ENCODE peak calls at places on chromosomes 3 and 15, in six cellular contexts. Z is kidney epithelial cell, N is astrocyte, M is left ventricle myocardium inferior, R is fibroblast of mammary gland, A is right lobe of liver. X is an unnamed sample.

GRCh38 chr3:170594528-170594927 is 8.7 kb upstream of the SLC7A14 start:
- DNase-seq in Z (no peak), N (no peak), M (no peak), R (no peak), A (no peak), X (no peak)

GRCh38 chr3:117141821-117142220 is 432.2 kb downstream of the TUSC7 start:
- DNase-seq in Z (no peak), N (no peak), M (no peak), R (no peak), A (no peak), X (no peak)

GRCh38 chr15:39502048-39502447 is 78.8 kb upstream of the THBS1 start:
- DNase-seq in Z (no peak), N (no peak), M (no peak), R (no peak), A (no peak), X (no peak)

GRCh38 chr15:48533982-48534381 is 111.5 kb downstream of the FBN1 start:
- DNase-seq in Z (no peak), N (no peak), M (no peak), R (no peak), A (no peak), X (no peak)

GRCh38 chr15:57312323-57313133 is 63.8 kb upstream of the CGNL1 start:
- DNase-seq in Z (no peak), N (no peak), M (no peak), R (no peak), A (no peak), X (peak)

GRCh38 chr3:24235121-24235520 is 259.5 kb downstream of the THRB start:
- DNase-seq in Z (peak), N (peak), M (no peak), R (peak), A (no peak), X (peak)

GRCh38 chr3:104360038-104360437 is 1006.7 kb upstream of the ALCAM start:
- DNase-seq in Z (no peak), N (no peak), M (no peak), R (peak), A (no peak), X (no peak)

GRCh38 chr15:43146187-43146586 is 12.8 kb downstream of the TMEM62 start:
- DNase-seq in Z (no peak), N (no peak), M (no peak), R (no peak), A (no peak), X (no peak)

GRCh38 chr15:40058476-40059140 is 19.6 kb upstream of the SRP14 start:
- DNase-seq in Z (no peak), N (peak), M (no peak), R (peak), A (no peak), X (peak)

GRCh38 chr3:62735510-62735909 is 139.7 kb downstream of the CADPS start:
- DNase-seq in Z (no peak), N (no peak), M (no peak), R (no peak), A (no peak), X (no peak)

GRCh38 chr3:120064641-120065040 is 29.6 kb downstream of the GSK3B start:
- DNase-seq in Z (no peak), N (no peak), M (no peak), R (peak), A (no peak), X (no peak)

GRCh38 chr15:64753419-64754185 is 21.8 kb downstream of the RBPMS2 start:
- DNase-seq in Z (no peak), N (no peak), M (no peak), R (no peak), A (no peak), X (no peak)

GRCh38 chr3:172355836-172356235 is 92.4 kb downstream of the GHSR start:
- DNase-seq in Z (peak), N (peak), M (no peak), R (peak), A (no peak), X (peak)

GRCh38 chr3:53081318-53081717 is 35.4 kb upstream of the SFMBT1 start:
- DNase-seq in Z (no peak), N (no peak), M (no peak), R (no peak), A (no peak), X (no peak)

GRCh38 chr3:39065197-39065596 is 13.4 kb downstream of the WDR48 start:
- DNase-seq in Z (peak), N (peak), M (no peak), R (peak), A (no peak), X (peak)

DNA sequence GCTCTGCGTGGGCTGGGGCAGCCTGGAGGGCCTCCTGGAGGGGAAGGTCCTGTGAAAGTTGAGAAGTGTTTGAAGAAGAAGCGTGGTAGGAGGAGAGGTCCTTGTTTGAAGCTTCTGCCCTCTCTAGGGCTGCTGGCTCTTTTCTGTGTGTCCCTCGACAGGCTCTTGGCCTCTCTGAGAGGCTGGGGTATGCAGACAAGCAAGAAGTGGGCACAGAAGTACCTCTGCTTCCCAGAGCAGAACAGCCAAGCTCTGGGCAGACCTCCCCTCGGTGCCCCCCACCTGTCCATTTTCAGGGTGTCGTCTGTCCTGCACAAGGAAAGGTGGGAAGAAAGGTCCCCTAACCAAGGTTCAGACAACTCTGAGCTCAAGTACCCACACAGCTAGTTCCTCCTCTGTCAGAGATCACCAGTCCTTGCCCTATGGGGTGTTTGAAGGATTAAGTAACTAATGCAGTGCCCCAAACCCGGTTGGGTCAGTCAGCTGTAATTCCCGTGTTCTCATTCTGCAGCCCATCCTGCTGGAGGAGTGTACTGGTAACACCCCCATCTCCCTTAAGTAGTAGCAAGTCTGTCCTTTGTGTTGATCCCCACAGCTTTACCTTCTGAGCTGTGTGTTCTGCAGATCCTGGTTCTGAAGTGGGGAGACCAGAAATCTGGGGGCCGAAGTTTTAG is 6.3 kb downstream of the CSK start:
- DNase-seq in Z (no peak), N (no peak), M (no peak), R (no peak), A (no peak), X (no peak)
- TF ChIP-seq CTCF in Z (no peak), N (no peak), M (no peak), R (no peak), A (no peak), X (no peak)

GRCh38 chr15:58732620-58733363 is 16.7 kb downstream of the ADAM10 start:
- DNase-seq in Z (no peak), N (no peak), M (no peak), R (no peak), A (no peak), X (no peak)
- H3K4me3 ChIP-seq in Z (no peak), N (no peak), M (no peak), R (no peak), A (no peak), X (no peak)

GRCh38 chr3:38059597-38059996 is 20.6 kb downstream of the DLEC1 start:
- DNase-seq in Z (no peak), N (no peak), M (no peak), R (no peak), A (no peak), X (no peak)

GRCh38 chr3:38054166-38054991 is 15.4 kb downstream of the DLEC1 start:
- DNase-seq in Z (no peak), N (no peak), M (no peak), R (no peak), A (no peak), X (peak)

GRCh38 chr3:38062809-38063208 is 23.8 kb downstream of the DLEC1 start:
- DNase-seq in Z (no peak), N (no peak), M (no peak), R (no peak), A (no peak), X (no peak)

DNA sequence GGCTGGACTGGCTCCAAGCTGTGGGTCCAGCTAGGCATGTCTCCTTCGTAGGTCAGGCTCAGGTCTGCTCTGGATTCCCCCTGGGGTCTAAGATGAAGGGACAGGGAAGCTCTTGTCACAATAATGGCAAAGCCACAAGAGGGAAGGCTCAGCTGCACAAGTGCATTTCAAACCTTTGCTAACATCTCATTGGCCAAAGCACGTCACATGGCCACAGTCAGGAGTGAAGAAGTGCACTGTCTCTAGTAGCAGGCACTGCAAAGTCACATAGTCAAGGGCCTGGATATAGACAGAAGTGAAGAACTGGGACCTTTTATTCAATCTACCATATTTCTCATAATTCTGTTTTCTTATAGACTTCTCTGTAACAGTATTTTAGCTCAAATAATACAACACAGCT is 20.1 kb downstream of the DLEC1 start:
- DNase-seq in Z (no peak), N (no peak), M (no peak), R (no peak), A (no peak), X (no peak)
- TF ChIP-seq CTCF in Z (no peak), N (no peak), M (no peak), R (no peak), A (no peak), X (no peak)

DNA sequence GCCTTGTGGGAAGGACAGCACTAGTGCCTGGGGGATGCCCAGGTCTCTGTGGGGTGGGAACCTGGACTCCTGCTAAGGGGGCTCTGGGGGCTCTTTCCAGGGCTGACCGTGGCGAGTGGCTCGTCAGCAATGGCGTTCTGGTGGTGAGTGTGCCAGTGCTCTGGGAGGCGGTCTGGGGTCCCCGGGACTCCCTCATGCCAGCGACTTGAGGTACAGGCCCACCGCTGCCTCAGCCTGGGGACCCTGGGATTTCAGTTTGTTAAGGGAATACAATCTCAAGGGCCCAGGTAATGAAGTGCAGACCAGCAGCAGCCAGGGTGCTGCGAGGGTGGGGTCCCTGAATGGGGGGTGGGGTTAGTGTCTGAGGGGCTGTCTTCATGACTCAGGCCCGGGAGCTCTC is 2.5 kb downstream of the PLA2G4B start:
- DNase-seq in Z (no peak), N (no peak), M (no peak), R (no peak), A (no peak), X (no peak)
- H3K4me3 ChIP-seq in Z (no peak), N (no peak), M (no peak), R (no peak), A (no peak), X (no peak)

GRCh38 chr15:91072162-91072561 is 27.9 kb upstream of the SV2B start:
- DNase-seq in Z (no peak), N (no peak), M (no peak), R (no peak), A (no peak), X (no peak)

GRCh38 chr15:91068436-91068835 is 31.6 kb upstream of the SV2B start:
- DNase-seq in Z (no peak), N (no peak), M (no peak), R (no peak), A (no peak), X (no peak)

GRCh38 chr15:91070872-91071271 is 29.2 kb upstream of the SV2B start:
- DNase-seq in Z (no peak), N (no peak), M (no peak), R (no peak), A (no peak), X (no peak)

GRCh38 chr15:91067026-91067425 is 33.0 kb upstream of the SV2B start:
- DNase-seq in Z (no peak), N (no peak), M (no peak), R (peak), A (no peak), X (no peak)

DNA sequence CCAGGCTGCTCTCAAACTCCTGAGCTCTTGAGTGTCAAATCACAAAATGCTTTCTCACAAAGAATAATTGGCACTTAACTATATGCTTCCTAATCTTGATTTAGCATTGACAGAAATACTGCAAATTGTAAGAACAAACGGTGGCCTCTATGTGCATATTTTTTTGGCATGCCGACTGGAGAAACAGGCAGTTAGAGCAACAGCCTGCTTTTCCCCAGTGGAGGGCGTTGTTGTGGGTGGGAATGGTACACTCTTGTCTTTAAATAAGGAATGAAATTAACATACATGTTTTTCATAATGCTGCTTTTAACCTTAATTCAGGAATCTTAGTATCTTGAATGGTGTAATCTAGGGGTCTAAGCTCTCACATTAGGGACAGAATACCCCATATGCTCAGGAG is 31.1 kb upstream of the SV2B start:
- DNase-seq in Z (no peak), N (no peak), M (no peak), R (no peak), A (no peak), X (no peak)
- TF ChIP-seq CTCF in Z (no peak), N (no peak), M (peak), R (peak), A (no peak), X (no peak)

DNA sequence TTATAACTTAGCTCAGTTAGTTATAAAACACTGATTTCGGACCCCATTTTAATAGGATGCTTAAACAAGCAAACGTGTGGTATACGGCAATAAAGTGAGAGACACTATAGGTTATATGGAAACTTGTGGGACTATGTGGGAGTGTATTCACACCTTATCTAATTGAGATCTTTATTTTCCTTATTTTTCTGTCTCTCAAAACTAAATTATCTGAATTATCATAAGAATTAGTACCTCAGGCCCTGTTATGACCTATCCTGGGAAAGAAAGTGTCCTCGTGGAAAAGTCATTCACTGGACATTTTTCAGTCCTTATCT is 14.4 kb downstream of the WWTR1 start:
- DNase-seq in Z (no peak), N (no peak), M (no peak), R (no peak), A (no peak), X (no peak)
- H3K4me3 ChIP-seq in Z (no peak), N (no peak), M (no peak), R (no peak), A (no peak), X (no peak)

DNA sequence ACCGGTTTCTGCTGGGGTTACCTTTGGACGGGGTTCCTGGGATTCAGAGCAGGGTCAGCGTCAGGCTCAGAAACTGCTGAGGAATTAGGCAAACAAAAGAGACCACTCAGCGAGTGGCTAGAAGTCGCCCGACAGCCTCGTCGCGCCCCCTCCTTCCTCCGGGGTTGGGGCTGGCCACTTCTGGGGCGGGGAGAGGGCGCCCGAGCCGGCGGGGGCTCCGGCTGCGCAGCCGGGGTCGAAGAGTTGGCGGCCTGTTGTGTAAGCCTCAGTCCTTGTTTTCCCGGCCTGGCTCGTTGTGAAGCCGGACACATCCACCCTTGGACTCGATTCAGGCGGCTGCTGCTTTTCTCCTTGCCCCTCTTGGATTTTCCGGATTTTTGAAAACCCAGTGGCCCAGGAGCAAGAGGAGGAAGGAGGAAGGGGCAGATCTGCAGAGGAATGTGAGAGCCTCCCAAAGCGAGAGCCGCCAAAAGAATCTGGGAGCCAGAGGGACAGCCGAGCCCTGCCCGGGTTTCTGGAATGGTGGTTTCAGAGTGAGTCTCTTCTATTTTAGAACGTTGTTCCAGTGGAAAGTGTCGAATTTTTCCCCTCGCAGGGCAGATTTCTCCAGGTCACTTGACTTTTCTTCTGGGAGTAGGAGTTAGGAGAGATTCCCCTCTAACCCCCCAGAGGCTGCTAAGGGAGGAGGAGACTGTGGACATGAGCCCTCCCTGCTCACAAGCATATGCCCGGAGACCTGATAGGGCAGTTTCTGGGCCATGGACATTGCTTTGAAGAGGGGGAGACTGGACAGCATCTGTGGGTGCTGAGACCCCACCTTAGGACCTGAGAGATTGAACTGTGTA is 666 bp downstream of the SNX33 start:
- DNase-seq in Z (no peak), N (peak), M (peak), R (no peak), A (peak), X (peak)
- TF ChIP-seq CTCF in Z (no peak), N (no peak), M (no peak), R (no peak), A (no peak), X (no peak)

DNA sequence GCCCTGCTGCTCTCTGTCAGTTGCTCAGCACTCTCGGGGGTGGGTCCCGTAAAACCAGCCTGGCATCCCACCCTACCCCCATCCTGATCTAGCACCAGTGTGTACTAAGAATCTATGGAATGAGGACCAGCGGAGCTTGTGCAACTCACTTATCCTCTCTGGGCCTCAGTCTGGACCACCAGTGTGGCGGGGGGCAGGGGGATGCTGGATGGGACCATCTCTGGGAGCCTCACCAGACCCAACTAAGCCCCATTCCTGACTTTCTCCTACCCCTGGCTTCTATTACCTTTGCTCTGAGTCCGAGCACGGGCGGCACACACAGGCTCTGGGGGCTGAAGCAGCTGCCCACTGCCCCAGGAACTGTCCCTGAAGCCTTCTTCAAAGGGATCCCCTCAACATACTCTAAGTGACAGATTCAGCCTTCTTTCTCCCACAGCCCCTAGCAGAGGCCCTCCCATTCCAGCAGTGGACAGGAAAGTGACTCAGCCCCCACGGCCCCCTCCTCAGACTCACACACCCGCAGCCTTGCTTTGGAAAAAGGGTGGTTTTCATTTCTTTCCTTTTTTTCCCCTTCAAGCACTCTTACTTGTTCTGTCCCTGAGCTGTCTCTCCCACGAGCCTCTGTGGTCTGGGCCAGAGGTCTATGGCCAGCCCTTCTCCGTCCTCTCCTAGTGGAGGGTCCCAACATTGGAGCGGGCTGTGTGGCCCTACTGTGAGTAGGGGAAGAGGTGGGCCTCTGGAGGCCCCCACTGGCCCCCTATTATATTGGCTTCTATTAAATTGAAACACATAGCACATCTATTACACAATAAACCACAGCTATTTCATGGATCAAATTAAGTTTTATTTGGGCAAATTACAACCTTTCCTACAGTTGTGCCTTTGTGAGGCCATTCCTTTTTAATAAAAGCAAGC is 100.3 kb downstream of the SMAD6 start:
- DNase-seq in Z (no peak), N (peak), M (no peak), R (peak), A (no peak), X (peak)
- H3K4me3 ChIP-seq in Z (no peak), N (no peak), M (no peak), R (no peak), A (no peak), X (peak)